ENCODE peak calls at places on chromosomes 5 and 9, in five cellular contexts. S, Z, P, M and T are unnamed samples.

GRCh38 chr9:4572184-4572826 is 82.0 kb downstream of the SLC1A1 start:
- DNase-seq in Z (no peak), S (no peak), M (no peak), P (no peak), T (no peak)

GRCh38 chr9:31820426-31820825 is 564.0 kb upstream of the ACO1 start:
- DNase-seq in P (no peak), S (no peak), Z (no peak), M (no peak), T (no peak)

GRCh38 chr5:93107141-93107540 is 473.9 kb downstream of the NR2F1-AS1 start:
- DNase-seq in P (no peak), M (no peak), S (no peak), Z (no peak), T (no peak)

GRCh38 chr5:80777347-80778287 is 122.8 kb upstream of the DHFR start:
- DNase-seq in P (no peak), M (no peak), S (no peak), Z (no peak), T (no peak)

GRCh38 chr5:133930061-133930823 is 38.2 kb downstream of the C5orf15 start:
- DNase-seq in Z (no peak), M (no peak), S (peak), P (no peak), T (no peak)

GRCh38 chr5:93717162-93717561 is 24.2 kb downstream of the POU5F2 start:
- DNase-seq in S (peak), M (peak), Z (no peak), P (no peak), T (no peak)

GRCh38 chr5:11319851-11320580 is 559.0 kb upstream of the DAP start:
- DNase-seq in M (no peak), P (no peak), S (peak), Z (no peak), T (no peak)

GRCh38 chr5:173802670-173803165 is 85.4 kb upstream of the CPEB4 start:
- DNase-seq in P (no peak), Z (no peak), M (peak), S (no peak), T (no peak)

DNA sequence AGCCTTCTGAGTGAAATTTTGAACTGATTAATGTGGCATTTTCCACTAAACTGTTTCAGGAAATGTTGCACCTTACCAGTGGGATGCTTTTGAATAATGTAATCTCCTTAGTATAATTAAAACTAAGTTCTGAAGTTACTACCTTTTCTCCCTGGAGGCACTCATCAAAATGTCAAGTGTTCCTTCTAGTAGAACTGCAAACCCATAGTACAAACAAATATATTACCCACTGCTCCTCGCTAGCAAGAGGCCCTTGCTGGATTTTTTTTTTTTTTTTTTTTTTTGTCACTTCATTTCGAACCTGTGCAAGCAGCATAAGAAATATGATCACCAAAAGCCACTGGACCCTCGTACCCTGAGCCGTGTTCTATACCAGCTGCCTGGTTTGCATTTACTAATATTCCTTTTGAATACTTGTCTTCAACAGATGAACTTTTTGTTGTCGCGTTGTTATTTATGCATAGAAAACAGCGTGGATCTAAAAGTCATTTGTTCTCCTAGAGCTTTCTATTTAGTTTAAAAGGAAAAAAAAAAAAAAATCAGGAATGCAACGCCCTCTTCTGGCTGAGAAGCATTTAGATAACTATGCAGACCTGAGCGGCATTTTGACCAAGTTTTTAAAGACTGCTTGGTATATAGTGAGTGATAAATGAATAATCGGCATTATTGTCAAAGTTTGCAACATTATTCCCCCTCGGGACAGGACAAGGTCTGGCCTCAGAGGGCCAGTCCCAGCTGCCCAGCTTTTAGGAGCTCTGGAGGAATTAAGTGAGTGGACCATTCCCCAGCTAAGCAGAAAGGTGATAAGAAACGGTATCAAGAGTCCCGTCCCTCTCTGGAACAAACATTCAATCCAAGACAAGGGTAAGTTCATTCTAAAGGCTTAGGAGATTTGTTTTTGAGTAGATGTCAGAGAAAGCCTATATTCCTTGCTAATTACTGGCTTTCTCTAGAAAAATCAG is 162.5 kb upstream of the KIF2A start:
- DNase-seq in M (no peak), P (no peak), S (peak), Z (peak), T (no peak)
- TF ChIP-seq CTCF in M (peak), P (peak), S (peak), Z (peak), T (no peak)

GRCh38 chr5:3024976-3025375 is 273.5 kb upstream of the IRX2 start:
- DNase-seq in S (no peak), M (no peak), Z (no peak), P (no peak), T (no peak)

GRCh38 chr5:3025392-3025791 is 273.9 kb upstream of the IRX2 start:
- DNase-seq in Z (no peak), M (no peak), P (no peak), S (no peak), T (no peak)

GRCh38 chr5:3024541-3024940 is 273.1 kb upstream of the IRX2 start:
- DNase-seq in S (no peak), P (no peak), M (no peak), Z (no peak), T (no peak)

GRCh38 chr5:3023678-3024077 is 272.2 kb upstream of the IRX2 start:
- DNase-seq in M (no peak), P (no peak), Z (no peak), S (no peak), T (no peak)

DNA sequence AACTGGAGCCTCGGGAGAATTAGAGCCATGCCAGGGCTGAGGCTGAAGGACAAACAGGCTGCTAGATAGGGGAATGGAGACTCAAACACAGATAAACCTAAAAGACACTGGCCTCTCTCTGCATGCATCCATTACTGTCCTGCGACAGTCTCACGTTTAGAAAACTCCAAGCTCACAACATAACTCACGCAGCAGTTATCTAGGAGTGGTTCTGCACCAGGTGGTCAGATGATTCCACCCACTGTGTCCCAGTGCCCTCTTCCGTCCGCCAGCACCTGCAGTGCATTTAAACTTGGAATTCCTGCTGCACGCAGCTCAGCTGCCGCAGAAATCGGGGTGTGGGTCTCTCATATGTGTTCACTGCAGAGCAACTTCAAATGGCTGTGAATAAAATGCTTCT is 272.6 kb upstream of the IRX2 start:
- DNase-seq in P (no peak), M (no peak), Z (no peak), S (no peak), T (no peak)
- TF ChIP-seq CTCF in P (no peak), M (no peak), Z (no peak), S (no peak), T (no peak)

DNA sequence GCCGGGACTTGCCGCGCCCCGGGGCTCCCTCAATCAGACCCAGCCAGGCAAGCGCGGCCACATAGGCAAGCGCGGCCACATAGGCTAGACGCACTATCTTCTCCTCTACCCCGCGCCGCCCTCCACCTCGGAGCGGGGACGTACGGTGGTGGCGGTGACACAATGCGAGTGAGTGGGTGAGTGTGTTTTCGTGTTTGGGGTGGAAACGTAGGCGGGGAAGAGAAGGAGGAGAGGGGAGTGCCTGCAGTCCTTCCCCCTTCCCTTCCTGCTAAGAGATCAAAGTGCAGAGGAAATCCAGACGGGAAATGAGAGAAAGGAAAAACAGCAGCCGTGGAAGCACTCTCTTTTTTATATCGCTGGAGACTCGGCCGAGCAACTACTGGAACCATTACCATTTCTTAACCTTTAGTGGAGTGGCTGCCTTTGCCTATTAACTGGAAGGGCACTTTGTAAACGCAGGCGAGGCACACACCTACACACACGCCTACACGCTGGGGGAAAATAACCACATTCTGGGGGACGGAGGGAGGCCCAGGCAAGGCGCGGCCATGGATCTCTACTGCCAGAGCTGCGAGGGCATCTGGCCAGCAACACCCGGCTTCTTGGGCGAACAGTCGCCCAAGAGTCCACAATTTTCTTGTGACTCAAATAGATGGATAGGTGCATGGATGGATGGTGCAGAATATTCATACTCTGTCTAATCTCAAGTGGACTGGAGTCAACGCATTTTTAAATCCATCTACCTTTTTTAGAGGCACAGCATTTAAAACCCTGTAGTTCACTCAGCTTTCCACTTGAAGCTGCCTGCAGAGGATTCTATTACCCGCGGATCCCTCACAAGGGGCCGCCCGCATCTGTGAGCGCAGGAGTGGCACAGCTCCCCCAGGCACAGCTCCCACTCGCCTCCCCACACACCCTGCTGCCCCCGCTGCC is 2.1 kb downstream of the EDIL3 start:
- DNase-seq in S (peak), Z (peak), M (peak), P (peak), T (no peak)
- TF ChIP-seq CTCF in S (no peak), Z (no peak), M (no peak), P (no peak), T (no peak)

DNA sequence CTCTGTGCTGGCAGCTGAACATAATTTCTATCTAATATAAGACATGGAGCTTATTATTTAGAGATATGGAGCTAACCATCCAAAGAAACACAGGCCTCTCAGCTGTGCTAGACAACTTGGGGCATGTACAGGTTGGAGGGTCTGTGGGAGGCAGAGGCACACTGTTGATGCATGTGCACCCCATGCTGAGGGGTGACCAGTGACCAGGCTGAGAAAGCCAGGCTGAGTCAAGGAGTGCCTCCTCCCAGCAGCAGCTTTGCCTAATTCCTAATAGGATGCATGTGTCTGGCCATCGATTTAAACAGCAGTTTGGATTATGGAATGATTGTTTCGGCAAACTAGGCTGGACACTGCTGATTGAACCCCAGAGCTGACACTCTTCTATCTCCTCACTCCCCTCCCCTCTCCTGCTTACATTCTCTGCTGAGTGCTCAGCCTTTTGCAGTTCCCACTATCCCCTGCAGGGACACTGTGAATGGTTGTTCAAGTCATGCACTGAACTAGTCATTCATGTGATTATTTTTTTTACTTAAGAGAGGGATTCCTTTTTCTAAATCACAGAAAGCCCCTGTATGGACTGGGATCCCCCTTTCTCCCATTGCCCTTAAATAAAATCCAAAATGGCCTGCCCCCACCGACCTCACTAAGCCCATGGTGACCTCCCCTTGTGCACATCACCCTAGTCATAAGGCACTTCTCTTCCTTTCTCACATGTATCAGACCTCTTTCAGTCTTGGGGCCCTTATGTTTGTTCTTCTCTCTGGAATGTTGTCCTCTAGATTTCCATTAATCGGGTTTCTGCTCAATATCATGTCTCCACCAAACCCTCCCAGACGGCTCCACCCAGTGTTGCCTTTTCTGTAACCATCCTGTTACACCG is 196.0 kb downstream of the ERCC6L2 start:
- DNase-seq in S (peak), M (no peak), P (peak), Z (peak), T (no peak)
- TF ChIP-seq CTCF in S (peak), M (peak), P (peak), Z (peak), T (no peak)

GRCh38 chr5:60927450-60927849 is 17.4 kb downstream of the ERCC8 start:
- DNase-seq in M (no peak), S (no peak), Z (no peak), P (no peak), T (no peak)

GRCh38 chr5:60929024-60929423 is 15.8 kb downstream of the ERCC8 start:
- DNase-seq in P (no peak), Z (no peak), S (no peak), M (no peak), T (no peak)
- TF ChIP-seq CTCF in P (peak), Z (peak), S (peak), M (peak), T (no peak)

DNA sequence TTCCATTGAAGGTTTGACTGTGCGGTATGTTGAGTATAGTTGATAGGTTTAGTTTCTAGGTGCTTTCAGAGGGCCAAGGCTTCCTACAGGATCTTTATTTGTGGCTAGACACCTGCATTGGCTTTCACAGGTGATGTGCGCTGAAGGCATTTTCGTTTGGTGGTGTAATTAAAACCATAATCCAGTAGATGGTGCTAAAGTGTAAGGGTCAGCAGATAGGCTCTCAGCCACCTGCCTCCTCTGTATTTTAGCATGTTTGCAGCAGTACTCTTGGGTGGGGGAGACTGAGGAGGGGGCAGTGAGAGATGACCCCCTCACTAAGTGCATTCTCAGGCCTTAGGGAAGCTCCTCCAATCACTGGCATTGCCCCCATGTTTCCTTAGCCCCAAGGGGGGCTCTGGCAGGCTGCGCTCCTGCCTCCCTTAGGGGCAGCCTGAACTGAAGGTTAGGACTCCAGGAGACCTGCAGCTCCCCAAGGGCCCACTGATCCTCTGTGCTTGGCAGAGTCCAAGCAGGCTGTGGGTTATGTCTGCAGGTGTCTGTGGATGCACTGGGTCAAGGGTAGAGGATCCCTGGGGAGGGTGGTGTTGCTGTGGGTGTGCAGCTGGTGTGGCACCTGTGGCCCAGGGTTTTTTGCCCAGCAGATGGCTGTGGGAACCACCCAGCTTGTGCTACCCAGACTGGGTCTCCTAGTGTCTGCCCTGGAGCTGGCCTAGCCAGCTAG is 23.4 kb downstream of the CDK20 start:
- DNase-seq in Z (peak), M (no peak), S (no peak), P (no peak), T (no peak)
- TF ChIP-seq CTCF in Z (peak), M (peak), S (peak), P (peak), T (no peak)

DNA sequence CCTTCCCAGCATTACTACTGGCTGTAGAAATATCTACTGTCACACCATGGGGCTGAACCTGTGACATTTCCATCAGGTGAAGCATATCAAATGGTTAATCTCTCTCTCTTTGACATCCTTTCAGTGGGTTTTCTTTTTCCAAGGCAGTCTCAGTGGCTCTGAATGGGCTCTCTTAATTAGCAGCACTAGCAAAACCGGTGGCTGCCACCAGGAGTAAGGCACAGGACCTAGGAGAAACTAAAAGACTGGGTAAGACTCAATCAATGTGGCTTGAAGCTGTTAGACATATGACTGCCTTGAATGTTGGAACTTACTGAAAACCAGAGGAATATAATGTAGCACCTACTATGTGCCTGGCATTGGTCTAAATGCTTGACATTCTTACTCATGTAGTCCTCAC is 445.0 kb upstream of the KIF2A start:
- DNase-seq in M (no peak), S (no peak), Z (peak), P (no peak), T (no peak)
- TF ChIP-seq CTCF in M (no peak), S (no peak), Z (peak), P (no peak), T (no peak)

GRCh38 chr9:33861917-33862453 is 45.0 kb downstream of the UBE2R2 start:
- DNase-seq in Z (no peak), M (no peak), S (no peak), P (no peak), T (no peak)

GRCh38 chr9:33856247-33856646 is 39.3 kb downstream of the UBE2R2 start:
- DNase-seq in S (no peak), Z (no peak), M (no peak), P (no peak), T (no peak)

GRCh38 chr9:33858346-33858869 is 41.4 kb downstream of the UBE2R2 start:
- DNase-seq in S (peak), Z (no peak), M (no peak), P (no peak), T (no peak)

DNA sequence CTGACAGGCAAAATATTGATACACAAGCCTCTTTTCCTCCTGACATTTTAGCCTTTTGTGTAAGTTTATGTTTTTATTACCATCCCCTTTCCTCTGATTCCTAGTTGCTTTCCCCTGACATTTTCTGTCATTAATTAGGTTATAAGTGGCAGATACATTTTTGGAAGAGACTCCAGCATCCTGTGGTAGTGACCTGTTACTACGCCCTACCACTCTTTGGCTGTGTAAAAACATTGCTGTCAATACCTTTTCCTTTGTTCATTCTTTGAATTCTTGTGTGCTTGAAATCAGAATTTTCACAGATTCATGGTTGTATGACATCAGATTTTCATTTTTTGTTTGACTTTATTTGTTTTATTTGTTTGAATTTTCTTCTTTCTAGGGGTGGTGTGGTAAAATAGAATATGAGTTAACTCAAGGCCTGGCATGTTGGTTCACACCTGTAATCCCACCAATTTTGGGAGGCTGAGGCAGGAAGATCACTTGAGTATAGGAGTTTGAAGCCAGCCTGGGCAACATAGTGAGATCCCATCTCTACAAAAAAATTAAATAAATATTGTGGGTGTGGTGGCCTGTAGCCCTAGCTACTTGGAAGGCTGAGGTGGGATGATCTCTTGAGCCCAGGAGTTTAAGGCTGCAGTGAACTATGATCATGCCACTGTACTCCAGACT is 43.4 kb downstream of the UBE2R2 start:
- DNase-seq in S (peak), M (no peak), P (no peak), Z (no peak), T (no peak)
- TF ChIP-seq CTCF in S (peak), M (no peak), P (peak), Z (no peak), T (no peak)

GRCh38 chr9:35198191-35198590 is 36.4 kb downstream of the UNC13B start:
- DNase-seq in M (no peak), P (no peak), S (no peak), Z (no peak), T (no peak)

GRCh38 chr9:35195683-35196082 is 33.9 kb downstream of the UNC13B start:
- DNase-seq in Z (no peak), P (no peak), M (no peak), S (peak), T (no peak)

GRCh38 chr9:35191105-35191504 is 29.3 kb downstream of the UNC13B start:
- DNase-seq in S (no peak), P (no peak), Z (no peak), M (no peak), T (no peak)

GRCh38 chr9:35193762-35194161 is 32.0 kb downstream of the UNC13B start:
- DNase-seq in P (no peak), M (no peak), Z (no peak), S (no peak), T (no peak)
- TF ChIP-seq CTCF in P (no peak), M (peak), Z (no peak), S (no peak), T (no peak)